ENCODE peak calls at places on chromosome 16, in ten cellular contexts. P is renal cortical epithelial cell; K is frontal cortex; O is stimulated activated CD4-positive, alpha-beta T cell treated with anti-CD3 and anti-CD28 coated beads, Interleukin-1b, Interleukin-23, amount 100 ng/mL, for 4 hours; C is thyroid gland; V is effector memory CD4-positive, alpha-beta T cell; N is ovary; W is mucosa of descending colon; H is NCI-H345; M is cardiac septum. U is an unnamed sample.

GRCh38 chr16:1759511-1759910 is 11.8 kb downstream of the NME3 start:
- DNase-seq in P (no peak), V (no peak), M (no peak), W (no peak), N (no peak), K (no peak), H (no peak), O (no peak), C (no peak), U (no peak)

GRCh38 chr16:54647731-54648221 is 282.9 kb upstream of the IRX5 start:
- DNase-seq in K (no peak), W (no peak), N (no peak), H (no peak), M (no peak), V (no peak), P (no peak), O (no peak), C (no peak), U (no peak)

GRCh38 chr16:73365010-73365409 is 317.1 kb upstream of the ZFHX3 start:
- DNase-seq in H (peak; percentile 75), M (no peak), W (peak; percentile 23), O (no peak), V (no peak), N (peak; percentile 10), C (peak; percentile 77), K (no peak), P (no peak), U (peak; percentile 8)

GRCh38 chr16:79372504-79373184 is 227.9 kb downstream of the MAF start:
- DNase-seq in K (no peak), N (peak; percentile 48), H (no peak), V (no peak), W (no peak), C (no peak), M (no peak), P (peak; percentile 57), O (no peak), U (no peak)

GRCh38 chr16:68590201-68590994 is 51.3 kb downstream of the ZFP90 start:
- DNase-seq in P (peak; percentile 36), C (peak; percentile 73), V (no peak), K (peak; percentile 53), W (peak; percentile 64), N (peak; percentile 80), M (no peak), O (peak; percentile 24), H (no peak), U (peak; percentile 45)

GRCh38 chr16:78307824-78308528 is 208.5 kb downstream of the WWOX start:
- DNase-seq in H (no peak), P (no peak), C (peak; percentile 37), N (no peak), K (no peak), M (no peak), V (no peak), O (no peak), W (no peak), U (no peak)

GRCh38 chr16:89922884-89923639 is at the start of gene TUBB3:
- DNase-seq in O (no peak), H (peak; percentile 87), N (no peak), W (peak; percentile 69), M (peak; percentile 89), K (peak; percentile 95), C (no peak), V (no peak), P (peak; percentile 32), U (peak; percentile 74)

GRCh38 chr16:89363621-89364393 is 126.6 kb downstream of the ANKRD11 start:
- DNase-seq in V (peak; percentile 57), C (peak; percentile 73), K (no peak), O (no peak), P (peak; percentile 77), M (no peak), W (peak; percentile 36), H (no peak), N (no peak), U (no peak)

GRCh38 chr16:66914541-66914940 is 4.1 kb downstream of the CDH16 start:
- DNase-seq in V (no peak), N (no peak), K (no peak), M (no peak), H (no peak), P (no peak), C (no peak), W (no peak), O (no peak), U (no peak)

GRCh38 chr16:84566580-84567244 is 51.2 kb downstream of the COTL1 start:
- DNase-seq in M (no peak), N (no peak), K (no peak), O (no peak), V (no peak), H (no peak), P (no peak), C (no peak), W (no peak), U (no peak)

U was measured in SHP77 treated with DMSO at 0.1 percent for 48 hours.